ENCODE peak calls at places on chromosomes 12 and 14, in nine cellular contexts. X is coronary artery, C is pancreas, H is GM12878, I is ovary, L is GM23338, A is fibroblast of villous mesenchyme, P is left lung, V is lower lobe of right lung. Y is an unnamed sample.

GRCh38 chr12:83700858-83701257 is 1014.2 kb downstream of the TMTC2 start:
- DNase-seq in X (no peak), C (no peak), H (no peak), I (no peak), L (no peak), A (no peak), P (no peak), V (no peak), Y (peak)

GRCh38 chr14:88189040-88189839 is 133.8 kb downstream of the KCNK10 start:
- DNase-seq in X (no peak), C (peak), H (peak), I (peak), L (peak), A (peak), P (no peak), V (no peak), Y (peak)

GRCh38 chr14:92481811-92482559 is 31.6 kb upstream of the RIN3 start:
- DNase-seq in X (no peak), C (no peak), H (no peak), I (no peak), L (no peak), A (no peak), P (no peak), V (no peak), Y (no peak)

GRCh38 chr12:56474389-56474788 is 6.0 kb downstream of the SPRYD4 start:
- DNase-seq in X (no peak), C (peak), H (no peak), I (no peak), L (no peak), A (no peak), P (no peak), V (no peak), Y (no peak)

GRCh38 chr14:24273422-24273998 is 2.1 kb upstream of the RABGGTA start:
- DNase-seq in X (no peak), C (no peak), H (no peak), I (no peak), L (peak), A (no peak), P (no peak), V (no peak), Y (no peak)

GRCh38 chr12:104971276-104971675 is 13.2 kb upstream of the SLC41A2 start:
- DNase-seq in X (no peak), C (no peak), H (no peak), I (no peak), L (no peak), A (no peak), P (no peak), V (no peak), Y (no peak)

GRCh38 chr12:50043854-50044253 is 13.5 kb upstream of the ASIC1 start:
- DNase-seq in X (no peak), C (no peak), H (no peak), I (no peak), L (no peak), A (no peak), P (no peak), V (no peak), Y (no peak)

GRCh38 chr14:91029451-91030217 is 30.8 kb downstream of the RPS6KA5 start:
- DNase-seq in X (no peak), C (no peak), H (no peak), I (no peak), L (no peak), A (peak), P (no peak), V (no peak), Y (no peak)

GRCh38 chr14:68140111-68140741 is 320.6 kb downstream of the RAD51B start:
- DNase-seq in X (no peak), C (no peak), H (no peak), I (peak), L (peak), A (peak), P (no peak), V (no peak), Y (peak)

DNA sequence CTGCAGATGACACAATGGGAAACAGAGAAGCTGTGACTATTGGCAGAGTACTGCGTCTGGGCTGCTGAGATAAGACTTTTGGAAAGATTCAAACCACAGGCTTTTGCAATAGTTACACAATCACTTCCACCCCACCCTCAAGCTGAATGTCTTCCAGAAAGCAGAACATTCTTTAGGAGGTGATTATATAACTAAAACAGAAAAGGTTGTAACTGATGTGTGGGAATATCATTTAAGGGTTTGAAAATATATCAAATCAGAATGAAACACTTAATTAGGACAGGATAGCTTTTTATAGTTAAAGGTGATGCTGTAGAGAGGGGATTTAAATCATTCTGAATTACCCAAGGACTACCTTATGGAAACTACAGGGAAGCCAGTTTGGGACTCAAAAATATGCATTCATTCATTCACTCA is 75.2 kb upstream of the TMPO start:
- DNase-seq in X (peak), C (peak), H (no peak), I (peak), L (no peak), A (peak), P (no peak), V (peak), Y (peak)
- TF ChIP-seq CTCF in X (no peak), C (no peak), H (no peak), I (no peak), L (no peak), A (no peak), P (no peak), V (peak), Y (no peak)

DNA sequence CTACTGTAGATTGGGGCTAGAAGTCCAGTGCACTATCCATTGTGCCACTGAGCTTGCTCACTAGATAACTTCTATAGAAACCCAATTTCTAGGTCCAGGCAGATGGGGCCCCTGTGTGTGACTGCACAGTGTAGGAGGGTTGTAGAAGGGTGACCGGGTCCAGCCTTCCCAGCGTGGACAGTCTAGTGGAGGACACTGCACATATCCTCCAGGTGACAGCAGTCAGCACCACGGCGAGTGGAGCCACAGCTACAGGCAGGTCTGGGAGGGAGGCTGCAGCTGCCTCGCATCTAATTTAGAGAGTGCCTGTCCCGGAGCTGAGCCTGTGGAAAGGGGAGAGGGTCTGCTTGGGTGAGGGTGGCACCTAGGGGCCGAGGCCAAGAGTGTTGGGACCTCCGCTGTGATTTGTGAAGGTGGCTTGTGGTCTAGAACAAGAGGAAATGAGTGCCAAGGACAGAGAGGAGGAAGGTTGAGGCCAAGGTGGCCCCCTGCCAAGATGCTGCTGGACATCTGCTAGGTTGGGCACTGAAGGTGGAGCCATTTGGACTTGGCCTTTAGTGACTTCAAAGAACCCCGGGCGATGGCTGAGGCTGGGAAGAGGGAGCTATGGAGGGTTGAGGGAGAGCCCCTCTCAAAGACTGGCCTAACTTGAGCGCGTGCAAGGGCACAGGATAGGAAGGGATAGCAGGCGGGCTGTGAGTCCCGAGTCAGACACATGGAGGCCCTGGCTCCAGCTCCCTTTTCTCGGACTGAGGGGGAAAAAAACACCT is 46.0 kb upstream of the TRAF3 start:
- DNase-seq in X (no peak), C (no peak), H (no peak), I (no peak), L (no peak), A (no peak), P (no peak), V (no peak), Y (no peak)
- H3K4me3 ChIP-seq in X (no peak), C (no peak), H (no peak), I (no peak), L (no peak), A (no peak), P (no peak), V (no peak), Y (no peak)

GRCh38 chr12:127779301-127780045 is 487.5 kb upstream of the TMEM132C start:
- DNase-seq in X (no peak), C (no peak), H (no peak), I (no peak), L (no peak), A (peak), P (no peak), V (no peak), Y (no peak)

GRCh38 chr12:127767631-127768030 is 499.3 kb upstream of the TMEM132C start:
- DNase-seq in X (no peak), C (no peak), H (no peak), I (no peak), L (no peak), A (no peak), P (no peak), V (no peak), Y (no peak)

GRCh38 chr12:127770123-127770522 is 496.8 kb upstream of the TMEM132C start:
- DNase-seq in X (no peak), C (no peak), H (no peak), I (no peak), L (no peak), A (no peak), P (no peak), V (no peak), Y (no peak)

GRCh38 chr12:127774828-127775227 is 492.1 kb upstream of the TMEM132C start:
- DNase-seq in X (no peak), C (no peak), H (no peak), I (no peak), L (no peak), A (no peak), P (no peak), V (no peak), Y (no peak)

GRCh38 chr12:127773520-127773919 is 493.4 kb upstream of the TMEM132C start:
- DNase-seq in X (no peak), C (no peak), H (no peak), I (no peak), L (peak), A (no peak), P (no peak), V (no peak), Y (no peak)
- TF ChIP-seq CTCF in X (no peak), C (no peak), H (no peak), I (no peak), L (peak), A (no peak), P (no peak), V (no peak), Y (no peak)

GRCh38 chr14:89866458-89866857 is 88.1 kb downstream of the EFCAB11 start:
- DNase-seq in X (no peak), C (no peak), H (no peak), I (no peak), L (no peak), A (no peak), P (no peak), V (no peak), Y (no peak)
- H3K4me3 ChIP-seq in X (no peak), C (no peak), H (no peak), I (no peak), L (no peak), A (no peak), P (no peak), V (no peak), Y (no peak)

GRCh38 chr12:67068773-67069450 is 200.2 kb upstream of the CAND1 start:
- DNase-seq in X (no peak), C (peak), H (no peak), I (peak), L (peak), A (peak), P (peak), V (peak), Y (peak)
- TF ChIP-seq CTCF in X (no peak), C (no peak), H (no peak), I (no peak), L (no peak), A (no peak), P (no peak), V (no peak), Y (no peak)

DNA sequence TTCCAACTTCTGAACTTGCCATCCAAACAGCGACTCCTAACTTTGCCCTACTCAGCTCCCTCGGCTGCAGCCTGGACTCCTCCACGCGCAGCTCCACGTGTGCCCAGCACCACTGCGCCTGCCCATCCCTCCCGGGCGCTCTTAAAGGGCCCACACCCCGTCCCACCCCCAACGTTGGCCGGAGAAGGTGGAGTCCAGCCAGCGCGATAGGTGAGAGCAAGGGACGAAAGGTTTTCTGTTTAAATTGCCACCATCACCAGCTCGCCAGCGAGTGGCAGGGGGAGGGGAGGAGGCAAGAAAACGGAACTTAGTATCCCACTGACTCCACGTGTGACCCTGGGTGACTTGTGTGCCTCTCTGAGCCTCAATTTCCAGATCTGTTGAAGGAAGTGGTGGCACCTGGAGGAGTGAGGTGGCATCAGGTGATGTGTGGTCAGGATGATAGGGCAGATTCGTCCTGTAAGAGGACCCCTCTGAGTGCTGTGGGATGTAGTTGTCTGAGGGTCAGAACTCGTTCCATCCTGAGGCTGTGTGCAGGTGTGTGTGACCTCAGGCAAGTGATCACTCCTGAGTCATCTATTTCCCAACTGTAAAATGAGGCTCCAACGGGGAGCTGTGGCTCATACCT is 59.7 kb downstream of the TRPV4 start:
- DNase-seq in X (peak), C (no peak), H (no peak), I (peak), L (no peak), A (no peak), P (no peak), V (peak), Y (peak)
- H3K4me3 ChIP-seq in X (peak), C (no peak), H (no peak), I (no peak), L (no peak), A (no peak), P (no peak), V (peak), Y (no peak)

GRCh38 chr12:92735131-92735721 is 32.4 kb downstream of the PLEKHG7 start:
- DNase-seq in X (no peak), C (no peak), H (no peak), I (peak), L (peak), A (peak), P (no peak), V (no peak), Y (peak)
- TF ChIP-seq CTCF in X (no peak), C (no peak), H (peak), I (no peak), L (peak), A (no peak), P (no peak), V (no peak), Y (peak)

GRCh38 chr14:94540031-94540794 is 21.0 kb upstream of the SERPINA4 start:
- DNase-seq in X (no peak), C (no peak), H (no peak), I (no peak), L (no peak), A (no peak), P (no peak), V (no peak), Y (no peak)
- H3K4me3 ChIP-seq in X (no peak), C (no peak), H (no peak), I (no peak), L (no peak), A (no peak), P (no peak), V (no peak), Y (no peak)

GRCh38 chr14:36747411-36748184 is 85.9 kb downstream of the PAX9 start:
- DNase-seq in X (no peak), C (no peak), H (no peak), I (no peak), L (peak), A (no peak), P (no peak), V (no peak), Y (no peak)
- TF ChIP-seq CTCF in X (no peak), C (peak), H (peak), I (no peak), L (peak), A (peak), P (peak), V (peak), Y (peak)

GRCh38 chr12:14970467-14970866 is 2.4 kb upstream of the PDE6H start:
- DNase-seq in X (no peak), C (no peak), H (no peak), I (no peak), L (no peak), A (peak), P (no peak), V (no peak), Y (no peak)
- H3K4me3 ChIP-seq in X (no peak), C (no peak), H (no peak), I (no peak), L (no peak), A (no peak), P (no peak), V (no peak), Y (no peak)